ENCODE peak calls at places on chromosome 1, in six cellular contexts. H is GM03348; Z is ELF-1; D is left lung; W is effector memory CD8-positive, alpha-beta T cell; X is stimulated activated CD8-positive, alpha-beta memory T cell treated with anti-CD3 and anti-CD28 coated beads, Interleukin-15, amount 100 ng/mL, for 1 hour. Y is an unnamed sample.

GRCh38 chr1:36420836-36421317 is 23.2 kb upstream of the LSM10 start:
- DNase-seq in H (peak; percentile 89), Z (peak; percentile 96), D (peak; percentile 88), W (peak; percentile 86), X (peak; percentile 90), Y (peak; percentile 87)

GRCh38 chr1:226524547-226524946 is 24.0 kb upstream of the STUM start:
- DNase-seq in H (no peak), Z (no peak), D (no peak), W (no peak), X (no peak), Y (no peak)

GRCh38 chr1:205172729-205173366 is 38.7 kb downstream of the DSTYK start:
- DNase-seq in H (peak; percentile 88), Z (no peak), D (no peak), W (no peak), X (no peak), Y (no peak)

GRCh38 chr1:15705184-15705566 is 21.1 kb downstream of the PLEKHM2 start:
- DNase-seq in H (no peak), Z (no peak), D (no peak), W (no peak), X (no peak), Y (no peak)

GRCh38 chr1:244454412-244454811 is 2.7 kb upstream of the ADSS2 start:
- DNase-seq in H (no peak), Z (peak; percentile 56), D (no peak), W (no peak), X (no peak), Y (no peak)

GRCh38 chr1:201053155-201053860 is 29.8 kb upstream of the KIF21B start:
- DNase-seq in H (no peak), Z (no peak), D (no peak), W (no peak), X (no peak), Y (no peak)

GRCh38 chr1:93552751-93553455 is 105.0 kb downstream of the FNBP1L start:
- DNase-seq in H (peak; percentile 68), Z (no peak), D (no peak), W (no peak), X (no peak), Y (no peak)

GRCh38 chr1:41894778-41895483 is 23.8 kb downstream of the HIVEP3 start:
- DNase-seq in H (no peak), Z (no peak), D (no peak), W (no peak), X (no peak), Y (no peak)

GRCh38 chr1:224459936-224460335 is 25.3 kb upstream of the WDR26 start:
- DNase-seq in H (no peak), Z (no peak), D (no peak), W (no peak), X (no peak), Y (no peak)

GRCh38 chr1:243294723-243295121 is 38.9 kb downstream of the SDCCAG8 start:
- DNase-seq in H (peak; percentile 60), Z (no peak), D (no peak), W (no peak), X (no peak), Y (no peak)

GRCh38 chr1:15062479-15063099 is 91.0 kb upstream of the TMEM51 start:
- DNase-seq in H (no peak), Z (peak; percentile 69), D (no peak), W (no peak), X (no peak), Y (no peak)

GRCh38 chr1:7458946-7459345 is 312.1 kb upstream of the VAMP3 start:
- DNase-seq in H (peak; percentile 57), Z (no peak), D (no peak), W (no peak), X (no peak), Y (no peak)

GRCh38 chr1:45518910-45519309 is 2.8 kb downstream of the PRDX1 start:
- DNase-seq in H (no peak), Z (no peak), D (no peak), W (no peak), X (no peak), Y (no peak)

GRCh38 chr1:1996207-1996651 is 7.4 kb downstream of the CFAP74 start:
- DNase-seq in H (no peak), Z (no peak), D (no peak), W (no peak), X (no peak), Y (no peak)

GRCh38 chr1:44249543-44249942 is 36.3 kb downstream of the DMAP1 start:
- DNase-seq in H (no peak), Z (no peak), D (no peak), W (no peak), X (no peak), Y (no peak)

GRCh38 chr1:106515375-106515774 is 541.1 kb upstream of the PRMT6 start:
- DNase-seq in H (no peak), Z (no peak), D (no peak), W (no peak), X (no peak), Y (no peak)

GRCh38 chr1:235105051-235106043 is 23.3 kb downstream of the TOMM20 start:
- DNase-seq in H (no peak), Z (no peak), D (no peak), W (peak; percentile 19), X (no peak), Y (no peak)